ENCODE peak calls at places on chromosomes 1 and 21, in five cellular contexts. One of them, this sample, is unnamed.

GRCh38 chr1:21613072-21613867 is 55.9 kb downstream of the RAP1GAP start:
- DNase-seq in suprapubic skin: no peak
- DNase-seq in AG09319: no peak
- DNase-seq in D721Med: no peak
- DNase-seq in CD8-positive, alpha-beta T cell: no peak
- DNase-seq in this sample: no peak

GRCh38 chr1:80217377-80217986 is 1211.0 kb upstream of the ADGRL4 start:
- DNase-seq in suprapubic skin: no peak
- DNase-seq in AG09319: peak
- DNase-seq in D721Med: no peak
- DNase-seq in CD8-positive, alpha-beta T cell: no peak
- DNase-seq in this sample: no peak

GRCh38 chr1:3004285-3005205 is 16.7 kb upstream of the ACTRT2 start:
- DNase-seq in suprapubic skin: no peak
- DNase-seq in AG09319: no peak
- DNase-seq in D721Med: no peak
- DNase-seq in CD8-positive, alpha-beta T cell: no peak
- DNase-seq in this sample: no peak

GRCh38 chr1:164712131-164713031 is 153.4 kb downstream of the PBX1 start:
- DNase-seq in suprapubic skin: no peak
- DNase-seq in AG09319: no peak
- DNase-seq in D721Med: peak
- DNase-seq in CD8-positive, alpha-beta T cell: no peak
- DNase-seq in this sample: no peak

GRCh38 chr1:232880354-232880753 is 70.1 kb upstream of the NTPCR start:
- DNase-seq in suprapubic skin: no peak
- DNase-seq in AG09319: no peak
- DNase-seq in D721Med: no peak
- DNase-seq in CD8-positive, alpha-beta T cell: no peak
- DNase-seq in this sample: peak

GRCh38 chr21:45333583-45334121 is 46.0 kb upstream of the POFUT2 start:
- DNase-seq in suprapubic skin: peak
- DNase-seq in AG09319: no peak
- DNase-seq in D721Med: no peak
- DNase-seq in CD8-positive, alpha-beta T cell: no peak
- DNase-seq in this sample: no peak

GRCh38 chr1:23394664-23395063 is 25.0 kb upstream of the ZNF436 start:
- DNase-seq in suprapubic skin: peak
- DNase-seq in AG09319: peak
- DNase-seq in D721Med: no peak
- DNase-seq in CD8-positive, alpha-beta T cell: no peak
- DNase-seq in this sample: no peak

GRCh38 chr21:41774467-41775151 is 7.8 kb upstream of the RIPK4 start:
- DNase-seq in suprapubic skin: no peak
- DNase-seq in AG09319: no peak
- DNase-seq in D721Med: no peak
- DNase-seq in CD8-positive, alpha-beta T cell: no peak
- DNase-seq in this sample: no peak

GRCh38 chr1:207962716-207963428 is 51.9 kb upstream of the CD34 start:
- DNase-seq in suprapubic skin: peak
- DNase-seq in AG09319: no peak
- DNase-seq in D721Med: no peak
- DNase-seq in CD8-positive, alpha-beta T cell: no peak
- DNase-seq in this sample: no peak

GRCh38 chr1:5939268-5940060 is 52.8 kb downstream of the NPHP4 start:
- DNase-seq in suprapubic skin: no peak
- DNase-seq in AG09319: no peak
- DNase-seq in D721Med: no peak
- DNase-seq in CD8-positive, alpha-beta T cell: no peak
- DNase-seq in this sample: peak

GRCh38 chr1:29239142-29239541 is 2.8 kb downstream of the PTPRU start:
- DNase-seq in suprapubic skin: no peak
- DNase-seq in AG09319: no peak
- DNase-seq in D721Med: no peak
- DNase-seq in CD8-positive, alpha-beta T cell: no peak
- DNase-seq in this sample: no peak

GRCh38 chr1:228149341-228150020 is at the start of gene GJC2:
- DNase-seq in suprapubic skin: peak
- DNase-seq in AG09319: no peak
- DNase-seq in D721Med: no peak
- DNase-seq in CD8-positive, alpha-beta T cell: no peak
- DNase-seq in this sample: no peak

GRCh38 chr1:63688302-63688701 is 85.5 kb upstream of the ROR1 start:
- DNase-seq in suprapubic skin: no peak
- DNase-seq in AG09319: no peak
- DNase-seq in D721Med: no peak
- DNase-seq in CD8-positive, alpha-beta T cell: no peak
- DNase-seq in this sample: no peak

GRCh38 chr1:222073307-222073995 is 331.6 kb upstream of the DUSP10 start:
- DNase-seq in suprapubic skin: no peak
- DNase-seq in AG09319: no peak
- DNase-seq in D721Med: no peak
- DNase-seq in CD8-positive, alpha-beta T cell: no peak
- DNase-seq in this sample: no peak

GRCh38 chr1:117671781-117672501 is 66.1 kb downstream of the TENT5C start:
- DNase-seq in suprapubic skin: no peak
- DNase-seq in AG09319: no peak
- DNase-seq in D721Med: no peak
- DNase-seq in CD8-positive, alpha-beta T cell: no peak
- DNase-seq in this sample: peak
- TF ChIP-seq CTCF in suprapubic skin: no peak
- TF ChIP-seq CTCF in AG09319: peak
- TF ChIP-seq CTCF in D721Med: peak
- TF ChIP-seq CTCF in CD8-positive, alpha-beta T cell: no peak
- TF ChIP-seq CTCF in this sample: peak

GRCh38 chr21:38716088-38716487 is 89.6 kb upstream of the ETS2 start:
- DNase-seq in suprapubic skin: no peak
- DNase-seq in AG09319: no peak
- DNase-seq in D721Med: no peak
- DNase-seq in CD8-positive, alpha-beta T cell: no peak
- DNase-seq in this sample: no peak

GRCh38 chr21:38714998-38715397 is 90.7 kb upstream of the ETS2 start:
- DNase-seq in suprapubic skin: no peak
- DNase-seq in AG09319: no peak
- DNase-seq in D721Med: no peak
- DNase-seq in CD8-positive, alpha-beta T cell: no peak
- DNase-seq in this sample: no peak

GRCh38 chr21:38716942-38717341 is 88.8 kb upstream of the ETS2 start:
- DNase-seq in suprapubic skin: no peak
- DNase-seq in AG09319: no peak
- DNase-seq in D721Med: no peak
- DNase-seq in CD8-positive, alpha-beta T cell: no peak
- DNase-seq in this sample: no peak

GRCh38 chr21:38712076-38712475 is 93.7 kb upstream of the ETS2 start:
- DNase-seq in suprapubic skin: no peak
- DNase-seq in AG09319: no peak
- DNase-seq in D721Med: no peak
- DNase-seq in CD8-positive, alpha-beta T cell: no peak
- DNase-seq in this sample: no peak
- TF ChIP-seq CTCF in suprapubic skin: no peak
- TF ChIP-seq CTCF in AG09319: peak
- TF ChIP-seq CTCF in D721Med: peak
- TF ChIP-seq CTCF in CD8-positive, alpha-beta T cell: no peak
- TF ChIP-seq CTCF in this sample: peak

GRCh38 chr1:117967472-117967871 is 37.9 kb downstream of the WDR3 start:
- DNase-seq in suprapubic skin: no peak
- DNase-seq in AG09319: peak
- DNase-seq in D721Med: no peak
- DNase-seq in CD8-positive, alpha-beta T cell: no peak
- DNase-seq in this sample: no peak
- TF ChIP-seq CTCF in suprapubic skin: no peak
- TF ChIP-seq CTCF in AG09319: peak
- TF ChIP-seq CTCF in D721Med: peak
- TF ChIP-seq CTCF in CD8-positive, alpha-beta T cell: no peak
- TF ChIP-seq CTCF in this sample: peak

GRCh38 chr1:201774224-201774982 is 54.6 kb upstream of the IPO9 start:
- DNase-seq in suprapubic skin: no peak
- DNase-seq in AG09319: no peak
- DNase-seq in D721Med: no peak
- DNase-seq in CD8-positive, alpha-beta T cell: no peak
- DNase-seq in this sample: no peak

GRCh38 chr1:201775380-201775779 is 53.6 kb upstream of the IPO9 start:
- DNase-seq in suprapubic skin: no peak
- DNase-seq in AG09319: no peak
- DNase-seq in D721Med: no peak
- DNase-seq in CD8-positive, alpha-beta T cell: no peak
- DNase-seq in this sample: no peak

GRCh38 chr1:201772178-201772577 is 56.8 kb upstream of the IPO9 start:
- DNase-seq in suprapubic skin: no peak
- DNase-seq in AG09319: no peak
- DNase-seq in D721Med: no peak
- DNase-seq in CD8-positive, alpha-beta T cell: no peak
- DNase-seq in this sample: no peak

GRCh38 chr1:201773764-201774163 is 55.2 kb upstream of the IPO9 start:
- DNase-seq in suprapubic skin: no peak
- DNase-seq in AG09319: no peak
- DNase-seq in D721Med: no peak
- DNase-seq in CD8-positive, alpha-beta T cell: no peak
- DNase-seq in this sample: no peak

DNA sequence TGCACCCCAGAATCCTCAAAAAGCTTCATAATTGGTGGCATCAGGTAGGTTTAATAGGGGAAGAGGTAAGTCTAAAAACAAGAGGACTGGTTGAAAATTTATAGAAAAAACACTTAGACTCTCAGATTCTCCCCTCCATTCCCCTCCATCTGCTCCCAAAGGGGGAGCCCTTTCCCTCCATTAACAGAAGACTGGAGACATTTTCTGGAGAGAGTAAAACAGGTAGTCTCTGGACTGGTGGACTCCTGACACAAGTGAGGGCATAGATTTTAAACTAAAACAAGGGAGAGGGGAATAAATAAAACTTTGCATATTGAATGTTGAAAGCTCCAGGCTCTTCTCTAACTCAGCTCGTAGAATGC is 54.0 kb upstream of the IPO9 start:
- DNase-seq in suprapubic skin: no peak
- DNase-seq in AG09319: no peak
- DNase-seq in D721Med: no peak
- DNase-seq in CD8-positive, alpha-beta T cell: no peak
- DNase-seq in this sample: no peak
- TF ChIP-seq CTCF in suprapubic skin: no peak
- TF ChIP-seq CTCF in AG09319: no peak
- TF ChIP-seq CTCF in D721Med: no peak
- TF ChIP-seq CTCF in CD8-positive, alpha-beta T cell: no peak
- TF ChIP-seq CTCF in this sample: no peak

DNA sequence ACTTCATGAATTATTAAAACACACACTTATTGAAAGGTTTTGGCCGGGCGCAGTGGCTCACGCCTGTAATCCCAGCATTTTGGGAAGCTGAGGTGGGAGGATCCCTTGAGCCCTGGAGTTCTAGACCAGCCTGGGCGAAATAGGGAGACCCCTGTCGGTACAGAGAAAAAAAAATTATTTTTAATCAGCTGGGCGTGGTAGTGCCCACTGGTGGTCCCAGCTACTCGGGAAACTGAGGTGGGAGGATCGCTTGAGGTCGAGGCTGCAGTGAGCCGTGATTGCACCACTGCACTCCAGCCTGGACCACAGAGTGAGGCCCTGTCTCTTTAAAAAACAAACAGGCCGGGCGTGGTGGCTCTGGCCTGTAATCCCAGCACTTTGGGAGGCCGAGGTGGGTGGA is 1.7 kb downstream of the GABPB2 start:
- DNase-seq in suprapubic skin: no peak
- DNase-seq in AG09319: no peak
- DNase-seq in D721Med: no peak
- DNase-seq in CD8-positive, alpha-beta T cell: no peak
- DNase-seq in this sample: no peak
- TF ChIP-seq CTCF in suprapubic skin: no peak
- TF ChIP-seq CTCF in AG09319: no peak
- TF ChIP-seq CTCF in D721Med: peak
- TF ChIP-seq CTCF in CD8-positive, alpha-beta T cell: no peak
- TF ChIP-seq CTCF in this sample: peak

GRCh38 chr21:31872452-31873274 is at the start of gene HUNK:
- DNase-seq in suprapubic skin: peak
- DNase-seq in AG09319: no peak
- DNase-seq in D721Med: peak
- DNase-seq in CD8-positive, alpha-beta T cell: no peak
- DNase-seq in this sample: no peak
- TF ChIP-seq CTCF in suprapubic skin: no peak
- TF ChIP-seq CTCF in AG09319: peak
- TF ChIP-seq CTCF in D721Med: peak
- TF ChIP-seq CTCF in CD8-positive, alpha-beta T cell: no peak
- TF ChIP-seq CTCF in this sample: peak

DNA sequence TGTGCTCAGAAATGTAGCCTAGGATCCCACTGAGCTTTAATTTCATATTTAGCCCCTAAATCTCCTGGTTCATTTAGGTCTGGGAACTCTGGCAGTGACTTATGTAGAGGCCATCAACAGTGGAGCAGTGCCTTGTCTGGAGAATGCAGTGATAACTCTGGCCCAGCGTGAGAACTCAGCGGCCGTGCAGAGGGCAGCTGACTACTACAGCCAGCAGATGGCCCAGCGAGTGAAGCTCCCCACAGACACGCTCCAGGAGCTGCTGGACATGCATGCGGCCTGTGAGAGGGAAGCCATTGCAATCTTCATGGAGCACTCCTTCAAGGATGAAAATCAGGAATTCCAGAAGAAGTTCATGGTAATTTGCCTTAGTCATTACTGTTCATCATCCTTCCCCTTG is 17.8 kb downstream of the GBP6 start:
- DNase-seq in suprapubic skin: no peak
- DNase-seq in AG09319: no peak
- DNase-seq in D721Med: no peak
- DNase-seq in CD8-positive, alpha-beta T cell: no peak
- DNase-seq in this sample: no peak
- TF ChIP-seq CTCF in suprapubic skin: no peak
- TF ChIP-seq CTCF in AG09319: no peak
- TF ChIP-seq CTCF in D721Med: no peak
- TF ChIP-seq CTCF in CD8-positive, alpha-beta T cell: no peak
- TF ChIP-seq CTCF in this sample: no peak

GRCh38 chr1:7586031-7586941 is 184.8 kb upstream of the VAMP3 start:
- DNase-seq in suprapubic skin: peak
- DNase-seq in AG09319: no peak
- DNase-seq in D721Med: no peak
- DNase-seq in CD8-positive, alpha-beta T cell: no peak
- DNase-seq in this sample: no peak
- TF ChIP-seq CTCF in suprapubic skin: no peak
- TF ChIP-seq CTCF in AG09319: no peak
- TF ChIP-seq CTCF in D721Med: no peak
- TF ChIP-seq CTCF in CD8-positive, alpha-beta T cell: no peak
- TF ChIP-seq CTCF in this sample: no peak

This sample was measured in osteocyte.